ENCODE peak calls at places on chromosomes 4 and X, in nine cellular contexts. S is activated CD4-positive, alpha-beta T cell treated with anti-CD3 and anti-CD28 coated beads, Interleukin-2, amount 50 U/mL, for 48 hours; Z is B cell; C is stimulated activated effector memory CD8-positive, alpha-beta T cell treated with anti-CD3 and anti-CD28 coated beads, Interleukin-12 subunit alpha, Interleukin-12 subunit beta, amount 100 ng/mL, for 72 hours; O is adrenal gland; Q is fibroblast of mammary gland; K is fibroblast of the aortic adventitia; I is psoas muscle; T is NCI-H226. D is an unnamed sample.

GRCh38 chr4:118032691-118033090 is 1.6 kb upstream of the NDST3 start:
- DNase-seq in T (peak), I (no peak), K (no peak), O (no peak), Z (no peak), C (no peak), Q (peak), S (no peak), D (peak)

GRCh38 chr4:15684498-15684897 is 2.9 kb downstream of the FAM200B start:
- DNase-seq in K (no peak), O (no peak), S (no peak), T (no peak), Z (no peak), Q (no peak), C (no peak), I (no peak), D (no peak)

GRCh38 chr4:183130328-183131155 is 31.5 kb downstream of the WWC2 start:
- DNase-seq in Z (no peak), S (no peak), Q (peak), T (peak), K (peak), I (no peak), O (peak), C (no peak), D (peak)

GRCh38 chr4:85569730-85570299 is 94.9 kb downstream of the ARHGAP24 start:
- DNase-seq in Z (no peak), C (no peak), T (no peak), S (no peak), I (no peak), Q (no peak), O (no peak), K (no peak), D (no peak)

GRCh38 chr4:2365054-2365912 is 53.2 kb downstream of the ZFYVE28 start:
- DNase-seq in Z (no peak), I (no peak), K (no peak), O (no peak), S (no peak), C (no peak), Q (no peak), T (no peak), D (no peak)

GRCh38 chr4:156547439-156547838 is 424.2 kb downstream of the PDGFC start:
- DNase-seq in C (no peak), O (no peak), K (peak), I (no peak), S (no peak), T (peak), Z (no peak), Q (peak), D (peak)

GRCh38 chr4:6316461-6317003 is 46.9 kb downstream of the WFS1 start:
- DNase-seq in K (no peak), O (no peak), T (no peak), I (no peak), C (no peak), S (no peak), Z (no peak), Q (no peak), D (no peak)

GRCh38 chr4:124710253-124710849 is 2.2 kb downstream of the ANKRD50 start:
- DNase-seq in K (peak), I (no peak), T (no peak), Z (no peak), O (no peak), Q (no peak), S (no peak), C (no peak), D (peak)

GRCh38 chr4:30718889-30719252 is 1.3 kb upstream of the PCDH7 start:
- DNase-seq in I (no peak), K (peak), Z (no peak), O (no peak), S (no peak), C (no peak), Q (peak), T (no peak), D (peak)

GRCh38 chr4:140469806-140470733 is 28.0 kb downstream of the MGAT4D start:
- DNase-seq in S (no peak), Z (no peak), C (no peak), O (no peak), I (no peak), T (no peak), K (no peak), Q (no peak), D (no peak)

GRCh38 chr4:47879458-47879857 is 34.9 kb downstream of the NFXL1 start:
- DNase-seq in Q (no peak), C (no peak), T (no peak), S (no peak), I (no peak), K (no peak), Z (no peak), O (no peak), D (no peak)

GRCh38 chr4:155906554-155907247 is 3.2 kb downstream of the TDO2 start:
- DNase-seq in O (no peak), K (peak), S (no peak), T (peak), Q (peak), I (no peak), Z (no peak), C (no peak), D (peak)

GRCh38 chr4:148514581-148514980 is 72.4 kb upstream of the NR3C2 start:
- DNase-seq in S (no peak), I (no peak), C (no peak), T (no peak), Q (no peak), O (no peak), Z (no peak), K (no peak), D (no peak)

GRCh38 chr4:177155454-177155853 is 154.2 kb upstream of the NEIL3 start:
- DNase-seq in K (no peak), Z (no peak), S (no peak), O (no peak), C (no peak), I (no peak), Q (no peak), T (no peak), D (peak)

GRCh38 chr4:112083587-112084347 is 61.5 kb upstream of the FAM241A start:
- DNase-seq in C (no peak), I (no peak), K (no peak), Q (peak), Z (no peak), T (peak), S (no peak), O (no peak), D (peak)

GRCh38 chr4:83219344-83219990 is 65.1 kb downstream of the COQ2 start:
- DNase-seq in I (no peak), O (peak), T (no peak), Q (peak), C (peak), Z (peak), K (peak), S (peak), D (peak)

GRCh38 chr4:129323630-129324029 is 227.7 kb downstream of the C4orf33 start:
- DNase-seq in I (no peak), Q (no peak), O (no peak), C (no peak), K (no peak), Z (no peak), T (no peak), S (no peak), D (no peak)

GRCh38 chr4:94410678-94411206 is 41.0 kb upstream of the PDLIM5 start:
- DNase-seq in T (peak), I (peak), K (peak), S (no peak), Z (no peak), O (peak), C (no peak), Q (peak), D (peak)

GRCh38 chrX:132489256-132490085 is 633 bp upstream of the MBNL3 start:
- DNase-seq in T (peak), I (peak), S (peak), Q (peak), C (peak), Z (peak), O (peak), K (peak), D (peak)

GRCh38 chrX:139106111-139106510 is 394.6 kb upstream of the FGF13 start:
- DNase-seq in O (peak), Q (peak), Z (no peak), S (no peak), C (no peak), K (peak), T (no peak), I (peak), D (peak)

GRCh38 chr4:110007217-110007616 is 94.5 kb downstream of the EGF start:
- DNase-seq in S (no peak), O (no peak), I (no peak), Q (no peak), T (no peak), C (no peak), K (no peak), Z (no peak), D (no peak)

GRCh38 chr4:89509708-89510269 is 202.2 kb upstream of the GPRIN3 start:
- DNase-seq in K (peak), Q (peak), Z (no peak), C (no peak), I (no peak), O (no peak), S (no peak), T (peak), D (peak)

GRCh38 chr4:89807441-89808140 is 29.4 kb downstream of the SNCA start:
- DNase-seq in Z (no peak), C (no peak), Q (no peak), I (no peak), K (no peak), T (no peak), O (no peak), S (no peak), D (no peak)

GRCh38 chrX:124211312-124211942 is 121.0 kb upstream of the TEX13D start:
- DNase-seq in S (peak), O (no peak), I (no peak), C (no peak), Z (peak), K (peak), T (no peak), Q (peak), D (peak)

GRCh38 chrX:57573754-57574153 is 18.1 kb upstream of the ZXDB start:
- DNase-seq in C (no peak), Z (peak), I (no peak), S (no peak), Q (peak), O (no peak), T (no peak), K (peak), D (peak)

GRCh38 chr4:183478926-183479325 is 25.9 kb upstream of the ING2 start:
- DNase-seq in C (no peak), Z (no peak), Q (peak), I (no peak), K (peak), S (no peak), T (no peak), O (no peak), D (no peak)

GRCh38 chr4:8664031-8664805 is 71.7 kb downstream of the CPZ start:
- DNase-seq in S (no peak), C (no peak), Z (no peak), O (no peak), T (no peak), K (no peak), Q (no peak), I (no peak), D (no peak)

GRCh38 chr4:28360681-28361080 is 1500.0 kb downstream of the STIM2 start:
- DNase-seq in T (no peak), C (no peak), S (no peak), Z (no peak), O (no peak), Q (no peak), I (no peak), K (no peak), D (no peak)

GRCh38 chrX:39152106-39152649 is 350.9 kb downstream of the MID1IP1 start:
- DNase-seq in T (no peak), Z (peak), Q (peak), C (peak), O (peak), K (peak), I (no peak), S (peak), D (peak)

GRCh38 chrX:34658316-34658715 is 1.2 kb upstream of the TMEM47 start:
- DNase-seq in K (peak), O (no peak), Z (no peak), Q (peak), S (no peak), C (no peak), T (no peak), I (no peak), D (no peak)

GRCh38 chrX:9525511-9526248 is 60.8 kb downstream of the TBL1X start:
- DNase-seq in K (no peak), C (no peak), Z (peak), S (no peak), I (no peak), T (no peak), O (no peak), Q (no peak), D (no peak)

GRCh38 chr4:19947349-19947748 is 304.4 kb upstream of the SLIT2 start:
- DNase-seq in Q (peak), S (no peak), I (no peak), K (peak), O (no peak), T (no peak), C (no peak), Z (no peak), D (peak)

GRCh38 chr4:80365928-80366327 is 30.4 kb downstream of the CFAP299 start:
- DNase-seq in Z (peak), Q (peak), O (no peak), S (peak), C (no peak), T (peak), I (peak), K (peak), D (peak)

GRCh38 chr4:3484057-3484973 is 21.2 kb downstream of the DOK7 start:
- DNase-seq in T (peak), S (no peak), I (peak), C (no peak), O (no peak), K (no peak), Q (no peak), Z (peak), D (peak)

GRCh38 chrX:100449696-100450606 is 39.9 kb upstream of the PCDH19 start:
- DNase-seq in O (peak), C (no peak), K (no peak), Q (no peak), Z (no peak), I (peak), T (no peak), S (no peak), D (peak)

GRCh38 chr4:152780267-152780811 is 585 bp downstream of the ARFIP1 start:
- DNase-seq in C (no peak), Z (no peak), I (no peak), O (peak), Q (peak), T (no peak), K (peak), S (no peak), D (peak)

GRCh38 chr4:155591201-155591600 is 75.4 kb upstream of the GUCY1A1 start:
- DNase-seq in T (no peak), K (no peak), Q (no peak), Z (no peak), S (no peak), C (no peak), O (no peak), I (no peak), D (no peak)

D was measured in MCF 10A.